ENCODE peak calls at places on chromosomes 13 and 19, in ten cellular contexts. G is sigmoid colon, Q is uterus, P is body of pancreas, K is right lobe of liver, V is endothelial cell of umbilical vein, B is heart left ventricle, F is A549, A is esophagus squamous epithelium, S is GM12891. Y is an unnamed sample.

GRCh38 chr13:107838592-107839161 is 376.7 kb downstream of the LIG4 start:
- DNase-seq in G (no peak), Q (no peak), P (no peak), K (no peak), V (no peak), B (no peak), F (no peak), A (no peak), S (no peak), Y (no peak)

GRCh38 chr19:46271488-46272197 is 25.2 kb upstream of the HIF3A start:
- DNase-seq in G (no peak), Q (no peak), P (no peak), K (no peak), V (peak; percentile 35), B (no peak), F (peak; percentile 77), A (no peak), S (no peak), Y (no peak)

GRCh38 chr13:110471156-110471832 is 90.2 kb downstream of the RAB20 start:
- DNase-seq in G (no peak), Q (no peak), P (peak; percentile 43), K (no peak), V (no peak), B (no peak), F (no peak), A (no peak), S (peak; percentile 44), Y (peak; percentile 41)

GRCh38 chr19:14542721-14543328 is 13.4 kb downstream of the TECR start:
- DNase-seq in G (no peak), Q (no peak), P (no peak), K (no peak), V (peak; percentile 30), B (no peak), F (no peak), A (no peak), S (no peak), Y (no peak)

GRCh38 chr13:35512271-35512920 is 35.9 kb upstream of the MAB21L1 start:
- DNase-seq in G (peak; percentile 68), Q (peak; percentile 54), P (peak; percentile 44), K (no peak), V (peak; percentile 62), B (no peak), F (no peak), A (no peak), S (no peak), Y (no peak)

GRCh38 chr13:74287672-74288169 is 153.5 kb upstream of the KLF12 start:
- DNase-seq in G (peak; percentile 87), Q (peak; percentile 59), P (peak; percentile 91), K (peak; percentile 98), V (peak; percentile 69), B (peak; percentile 71), F (no peak), A (peak; percentile 34), S (no peak), Y (peak; percentile 85)

GRCh38 chr13:21583496-21583895 is 20.5 kb downstream of the MICU2 start:
- DNase-seq in G (no peak), Q (no peak), P (no peak), K (no peak), V (peak; percentile 96), B (no peak), F (no peak), A (no peak), S (no peak), Y (no peak)

GRCh38 chr13:74194856-74195255 is 60.7 kb upstream of the KLF12 start:
- DNase-seq in G (no peak), Q (no peak), P (no peak), K (no peak), V (no peak), B (no peak), F (no peak), A (no peak), S (no peak), Y (no peak)

GRCh38 chr19:38505958-38506357 is 72.5 kb downstream of the RYR1 start:
- DNase-seq in G (no peak), Q (no peak), P (no peak), K (no peak), V (no peak), B (no peak), F (no peak), A (no peak), S (no peak), Y (no peak)

GRCh38 chr19:38507551-38508127 is 74.1 kb downstream of the RYR1 start:
- DNase-seq in G (no peak), Q (no peak), P (no peak), K (no peak), V (no peak), B (no peak), F (no peak), A (no peak), S (no peak), Y (no peak)

GRCh38 chr19:38506375-38506722 is 72.9 kb downstream of the RYR1 start:
- DNase-seq in G (no peak), Q (no peak), P (no peak), K (no peak), V (no peak), B (no peak), F (no peak), A (no peak), S (no peak), Y (no peak)

GRCh38 chr19:38508507-38508906 is 75.0 kb downstream of the RYR1 start:
- DNase-seq in G (no peak), Q (no peak), P (no peak), K (no peak), V (no peak), B (no peak), F (no peak), A (no peak), S (no peak), Y (no peak)

DNA sequence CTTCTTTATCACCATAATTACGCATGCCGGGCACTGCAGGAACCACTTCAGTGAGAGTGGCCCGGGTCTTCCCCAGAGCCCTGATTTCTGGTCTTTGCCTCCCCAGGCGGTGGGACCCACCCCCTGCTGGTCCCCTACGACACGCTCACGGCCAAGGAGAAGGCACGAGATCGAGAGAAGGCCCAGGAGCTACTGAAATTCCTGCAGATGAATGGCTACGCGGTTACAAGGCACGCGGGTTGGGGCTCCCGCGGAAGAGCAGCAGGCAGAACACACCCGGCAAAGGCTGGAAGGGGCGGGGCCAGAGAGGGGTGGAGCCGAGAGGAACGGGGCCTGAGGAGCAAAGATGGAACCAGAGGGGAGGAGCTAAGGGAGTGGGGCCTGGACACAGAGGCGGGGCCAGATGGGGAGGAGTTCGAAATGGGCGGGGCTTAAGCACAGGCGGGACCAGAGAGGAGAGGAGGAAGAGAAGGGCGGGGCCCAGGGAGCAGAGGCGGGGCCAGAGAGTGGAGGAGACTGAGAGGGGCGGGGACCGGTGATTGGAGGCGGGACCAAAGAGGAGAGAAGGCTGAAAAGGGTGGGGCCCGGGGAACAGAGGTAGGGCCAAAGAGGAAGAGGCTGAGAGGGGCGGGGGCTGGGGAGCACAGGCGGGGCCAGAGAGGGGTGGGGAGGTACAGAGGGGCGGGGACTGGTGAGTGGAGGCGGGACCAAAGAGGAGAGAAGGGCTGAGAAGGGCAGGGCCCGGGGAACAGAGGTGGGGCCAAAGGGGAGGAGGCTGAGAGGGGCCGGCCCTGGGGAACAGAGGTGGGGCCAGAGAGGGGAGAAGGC is 73.4 kb downstream of the RYR1 start:
- DNase-seq in G (peak; percentile 89), Q (peak; percentile 71), P (peak; percentile 89), K (peak; percentile 68), V (peak; percentile 68), B (peak; percentile 71), F (peak; percentile 100), A (peak; percentile 52), S (peak; percentile 96), Y (peak; percentile 88)
- TF ChIP-seq POLR2A in G (no peak), Q (no peak), P (no peak), K (no peak), V (no peak), B (no peak), F (peak; percentile 87), A (no peak), S (no peak), Y (no peak)

DNA sequence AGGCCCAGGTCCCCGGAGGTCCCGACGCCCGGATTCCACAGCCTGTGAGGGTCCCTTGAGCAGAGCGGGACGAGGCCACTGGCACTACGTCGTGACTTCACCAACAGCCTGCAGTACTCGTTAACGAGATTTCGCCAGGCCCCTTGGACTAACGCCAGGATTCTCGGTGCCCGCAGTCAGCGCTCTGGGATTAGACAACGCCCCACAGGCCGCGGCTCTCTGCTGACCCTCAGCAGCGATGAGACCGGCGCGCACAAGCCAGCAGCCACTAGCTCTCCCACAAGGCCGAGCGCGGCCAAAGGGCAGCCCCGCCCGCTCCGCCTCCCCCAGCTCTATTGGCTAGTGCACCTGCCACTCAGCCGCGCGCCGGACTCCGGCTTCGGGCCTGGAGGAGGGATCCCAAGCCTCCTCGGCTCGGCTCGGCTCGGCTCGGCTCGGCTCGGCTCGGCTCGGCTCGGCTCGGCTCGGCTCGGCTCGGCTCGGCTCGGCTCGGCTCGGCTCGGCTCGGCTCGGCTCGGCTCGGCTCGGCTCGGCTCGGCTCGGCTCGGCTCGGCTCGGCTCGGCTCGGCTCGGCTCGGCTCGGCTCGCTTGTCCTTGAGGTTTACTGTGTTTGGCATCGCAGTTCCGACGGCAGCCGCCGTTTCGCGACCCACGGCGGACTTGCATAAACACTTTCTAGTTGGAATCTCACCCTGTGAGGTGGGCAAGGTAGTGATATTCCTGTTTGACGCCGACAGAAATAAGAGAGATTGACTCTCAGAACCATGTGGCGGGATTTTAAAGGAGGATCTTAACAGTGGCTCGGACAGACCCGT is 231.7 kb upstream of the SERP2 start:
- DNase-seq in G (peak; percentile 99), Q (peak; percentile 99), P (peak; percentile 98), K (peak; percentile 99), V (peak; percentile 96), B (peak; percentile 98), F (peak; percentile 83), A (peak; percentile 86), S (peak; percentile 96), Y (peak; percentile 99)
- TF ChIP-seq POLR2A in G (peak; percentile 93), Q (peak; percentile 98), P (peak; percentile 98), K (peak; percentile 98), V (peak; percentile 79), B (peak; percentile 94), F (peak; percentile 74), A (peak; percentile 66), S (peak; percentile 39), Y (peak; percentile 86)

DNA sequence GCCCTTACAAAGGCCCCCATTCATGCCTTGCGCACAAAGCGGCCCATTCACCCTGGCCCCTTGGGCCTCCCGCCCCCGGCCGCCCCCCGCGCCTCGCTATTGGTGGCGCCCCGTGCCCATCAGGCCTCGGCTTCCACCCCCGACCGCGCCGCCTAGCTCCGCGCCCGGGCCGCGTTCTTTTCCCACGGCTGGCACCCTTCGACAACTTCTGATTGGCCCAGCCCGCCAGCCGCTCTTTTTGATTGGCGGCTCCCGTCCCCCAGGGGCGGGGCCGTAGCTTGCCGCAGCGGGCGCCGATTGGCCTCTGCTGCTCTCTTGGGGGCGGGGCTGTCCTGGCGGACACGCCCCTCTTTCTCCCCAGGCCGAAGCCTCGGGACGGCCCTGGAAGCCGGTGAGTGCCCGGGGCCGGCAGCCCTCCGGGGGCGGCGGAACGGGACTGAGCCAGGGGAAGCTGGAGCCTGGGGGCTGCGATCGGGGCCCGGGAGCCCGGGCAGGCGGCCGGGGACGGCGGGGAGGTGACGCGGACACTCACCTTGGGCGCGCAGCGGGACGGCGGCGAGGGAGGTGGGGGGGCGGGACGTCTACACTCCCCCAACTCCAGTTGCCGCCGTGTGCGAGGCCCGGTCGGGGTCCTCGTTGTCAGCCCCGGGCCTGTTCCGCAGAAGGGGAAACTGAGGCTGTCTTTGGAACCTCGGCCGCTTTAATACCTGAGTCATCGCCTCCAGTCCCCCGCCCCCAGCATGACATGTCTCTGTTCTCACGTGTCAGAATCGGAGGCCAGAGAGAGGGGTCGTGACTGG is at the start of gene MYH14:
- DNase-seq in G (peak; percentile 81), Q (peak; percentile 30), P (peak; percentile 97), K (peak; percentile 96), V (peak; percentile 39), B (peak; percentile 94), F (peak; percentile 99), A (no peak), S (no peak), Y (peak; percentile 93)
- TF ChIP-seq POLR2A in G (no peak), Q (no peak), P (peak; percentile 60), K (peak; percentile 83), V (no peak), B (peak; percentile 65), F (peak; percentile 34), A (no peak), S (no peak), Y (peak; percentile 68)

DNA sequence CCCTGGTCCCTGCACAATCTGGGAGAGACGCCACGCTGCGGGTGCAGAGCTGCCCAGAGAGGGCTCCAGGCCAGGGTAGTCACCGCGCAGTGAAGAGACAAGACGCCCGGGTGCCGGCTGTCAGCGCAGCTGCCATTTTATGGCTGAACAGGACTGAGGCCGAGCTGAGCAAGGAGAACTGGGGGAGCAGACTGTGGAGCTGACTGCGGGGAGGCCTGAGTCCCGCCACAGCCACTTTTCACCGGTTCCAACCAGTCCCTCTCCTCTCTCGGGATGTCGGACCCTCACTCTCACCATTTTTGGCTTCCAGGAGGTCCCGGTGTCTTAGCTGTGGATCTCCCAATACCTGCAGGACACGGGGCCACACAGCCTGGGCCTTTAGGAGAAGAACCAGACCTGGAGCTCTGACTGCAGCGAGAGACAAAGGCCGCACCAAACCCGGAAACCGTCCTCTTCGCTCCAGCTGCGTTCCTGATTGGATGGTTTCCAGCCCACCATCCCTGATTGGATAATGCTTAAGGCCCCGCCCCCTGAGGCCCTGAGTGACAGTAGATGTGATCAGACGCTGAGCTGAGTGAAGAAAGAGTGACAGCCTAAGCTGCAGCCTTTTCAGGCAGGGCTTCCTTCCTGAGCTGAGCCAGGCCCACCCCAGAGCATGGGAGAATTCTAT is at the start of gene ZNF626:
- DNase-seq in G (peak; percentile 98), Q (peak; percentile 96), P (peak; percentile 98), K (peak; percentile 96), V (peak; percentile 96), B (peak; percentile 98), F (no peak), A (peak; percentile 82), S (peak; percentile 44), Y (peak; percentile 88)
- TF ChIP-seq POLR2A in G (peak; percentile 74), Q (peak; percentile 64), P (peak; percentile 89), K (peak; percentile 63), V (peak; percentile 81), B (peak; percentile 87), F (no peak), A (peak; percentile 45), S (peak; percentile 45), Y (peak; percentile 59)

Y was measured in transverse colon.